ENCODE peak calls at places on chromosomes 11 and 22, in six cellular contexts. Y is astrocyte of the spinal cord; V is colonic mucosa; M is CD4-positive, alpha-beta memory T cell; W is transverse colon; U is anterior cingulate cortex. T is an unnamed sample.
A peak's percentile ranks its signal among the peaks of the same experiment; 100 is the strongest.

GRCh38 chr11:36501236-36501635 is 8.8 kb downstream of the TRAF6 start:
- DNase-seq in W (no peak), V (no peak), U (no peak), M (no peak), Y (no peak), T (peak; percentile 44)

GRCh38 chr11:36108812-36109498 is 165.1 kb downstream of the LDLRAD3 start:
- DNase-seq in W (no peak), U (no peak), V (no peak), M (no peak), Y (no peak), T (no peak)

GRCh38 chr11:40338062-40338461 is 1121.4 kb downstream of the LRRC4C start:
- DNase-seq in W (no peak), Y (no peak), V (no peak), U (no peak), M (no peak), T (no peak)

GRCh38 chr22:23289851-23290724 is 109.8 kb downstream of the BCR start:
- DNase-seq in W (peak; percentile 73), M (peak; percentile 49), Y (peak; percentile 32), V (peak; percentile 76), U (no peak), T (peak; percentile 63)

GRCh38 chr22:44738347-44738715 is 14.0 kb upstream of the ARHGAP8 start:
- DNase-seq in Y (no peak), V (peak; percentile 73), M (no peak), U (no peak), W (peak; percentile 57), T (no peak)

GRCh38 chr11:8605956-8606355 is 11.9 kb upstream of the STK33 start:
- DNase-seq in W (no peak), Y (no peak), M (no peak), V (no peak), U (no peak), T (no peak)

GRCh38 chr11:8691601-8692000 is 9.0 kb downstream of the RPL27A start:
- DNase-seq in V (no peak), M (no peak), W (no peak), U (no peak), Y (no peak), T (no peak)

GRCh38 chr11:64834723-64835615 is 9.5 kb downstream of the CDC42BPG start:
- DNase-seq in M (no peak), W (no peak), Y (peak; percentile 41), V (no peak), U (no peak), T (no peak)

GRCh38 chr22:39462443-39463147 is 5.8 kb downstream of the MGAT3 start:
- DNase-seq in V (no peak), M (no peak), Y (no peak), W (no peak), U (no peak), T (no peak)

GRCh38 chr22:20807315-20807752 is 33.4 kb downstream of the SERPIND1 start:
- DNase-seq in V (no peak), W (no peak), Y (peak; percentile 78), M (no peak), U (no peak), T (peak; percentile 35)

GRCh38 chr11:14623036-14623435 is 20.6 kb upstream of the PDE3B start:
- DNase-seq in Y (no peak), W (no peak), M (no peak), U (no peak), V (no peak), T (peak; percentile 1)

GRCh38 chr11:65625628-65626342 is 10.2 kb downstream of the PCNX3 start:
- DNase-seq in Y (no peak), U (peak; percentile 25), M (peak; percentile 65), W (peak; percentile 70), V (peak; percentile 66), T (no peak)

GRCh38 chr11:545171-545570 is 7.8 kb downstream of the LRRC56 start:
- DNase-seq in M (no peak), Y (no peak), W (no peak), V (no peak), U (no peak), T (no peak)

GRCh38 chr11:44917741-44918140 is 32.9 kb downstream of the TP53I11 start:
- DNase-seq in W (no peak), U (no peak), V (no peak), Y (no peak), M (no peak), T (no peak)

GRCh38 chr22:40690370-40690769 is 11.1 kb downstream of the MCHR1 start:
- DNase-seq in Y (no peak), V (no peak), W (no peak), U (no peak), M (no peak), T (no peak)

GRCh38 chr11:48036011-48036410 is 55.7 kb downstream of the PTPRJ start:
- DNase-seq in W (no peak), M (no peak), Y (no peak), U (no peak), V (no peak), T (no peak)

T was measured in A673.